ENCODE peak calls at places on chromosomes 7 and 10, in five cellular contexts. U is K562, D is HepG2, V is SK-N-SH, P is GM12878. J is an unnamed sample.

GRCh38 chr10:126373982-126374381 is 14.3 kb downstream of the ADAM12 start:
- DNase-seq in U (no peak), D (no peak), V (no peak), P (no peak), J (no peak)

GRCh38 chr7:130154131-130154500 is 51.1 kb downstream of the TMEM209 start:
- DNase-seq in U (no peak), D (no peak), V (no peak), P (no peak), J (no peak)

GRCh38 chr10:48234295-48234694 is 40.2 kb downstream of the FRMPD2 start:
- DNase-seq in U (no peak), D (no peak), V (no peak), P (no peak), J (no peak)

GRCh38 chr10:61992059-61992460 is 90.6 kb downstream of the ARID5B start:
- DNase-seq in U (no peak), D (no peak), V (no peak), P (no peak), J (no peak)

GRCh38 chr10:306654-307185 is 171.5 kb downstream of the ZMYND11 start:
- DNase-seq in U (no peak), D (peak; percentile 61), V (no peak), P (no peak), J (no peak)

GRCh38 chr7:149020483-149020882 is 7.8 kb downstream of the PDIA4 start:
- DNase-seq in U (no peak), D (no peak), V (no peak), P (no peak), J (no peak)

GRCh38 chr10:30581779-30582380 is 47.7 kb downstream of the LYZL2 start:
- DNase-seq in U (peak; percentile 72), D (peak; percentile 51), V (peak; percentile 68), P (no peak), J (peak; percentile 25)

GRCh38 chr7:41053830-41054229 is 649.1 kb downstream of the INHBA start:
- DNase-seq in U (no peak), D (no peak), V (no peak), P (no peak), J (no peak)

GRCh38 chr10:70337201-70337651 is 45.2 kb downstream of the LRRC20 start:
- DNase-seq in U (no peak), D (no peak), V (no peak), P (no peak), J (no peak)

GRCh38 chr7:124930655-124931597 is 1.3 kb upstream of the POT1 start:
- DNase-seq in U (peak; percentile 25), D (no peak), V (no peak), P (no peak), J (no peak)

GRCh38 chr7:156177396-156178055 is 365.3 kb upstream of the SHH start:
- DNase-seq in U (no peak), D (no peak), V (no peak), P (no peak), J (no peak)

GRCh38 chr10:89047397-89047796 is 56.8 kb downstream of the FAS start:
- DNase-seq in U (no peak), D (no peak), V (no peak), P (no peak), J (no peak)

GRCh38 chr10:16777473-16778370 is 39.5 kb downstream of the RSU1 start:
- DNase-seq in U (peak; percentile 70), D (peak; percentile 50), V (peak; percentile 65), P (no peak), J (peak; percentile 4)

GRCh38 chr7:50379082-50379481 is 71.1 kb downstream of the FIGNL1 start:
- DNase-seq in U (no peak), D (peak; percentile 1), V (no peak), P (no peak), J (no peak)

GRCh38 chr7:157436076-157436475 is 99.3 kb downstream of the DNAJB6 start:
- DNase-seq in U (no peak), D (no peak), V (no peak), P (no peak), J (no peak)

GRCh38 chr7:69516208-69516820 is 82.0 kb upstream of the AUTS2 start:
- DNase-seq in U (no peak), D (no peak), V (no peak), P (no peak), J (no peak)

GRCh38 chr10:28939352-28940157 is 262.2 kb downstream of the BAMBI start:
- DNase-seq in U (peak; percentile 82), D (peak; percentile 100), V (no peak), P (no peak), J (no peak)

GRCh38 chr10:24414597-24414996 is 205.7 kb downstream of the KIAA1217 start:
- DNase-seq in U (no peak), D (no peak), V (no peak), P (no peak), J (no peak)

GRCh38 chr10:87978166-87978565 is 114.7 kb downstream of the PTEN start:
- DNase-seq in U (no peak), D (no peak), V (no peak), P (no peak), J (no peak)

GRCh38 chr7:127437772-127438330 is 45.3 kb upstream of the ZNF800 start:
- DNase-seq in U (no peak), D (no peak), V (no peak), P (no peak), J (no peak)

GRCh38 chr10:63666836-63667383 is 145.7 kb downstream of the REEP3 start:
- DNase-seq in U (no peak), D (no peak), V (no peak), P (peak; percentile 15), J (no peak)

GRCh38 chr10:77629775-77630565 is 7.6 kb downstream of the KCNMA1 start:
- DNase-seq in U (no peak), D (no peak), V (no peak), P (no peak), J (no peak)

GRCh38 chr7:83415840-83416239 is 233.1 kb downstream of the SEMA3E start:
- DNase-seq in U (no peak), D (no peak), V (no peak), P (no peak), J (no peak)

GRCh38 chr10:124101351-124101750 is 8.0 kb upstream of the CHST15 start:
- DNase-seq in U (no peak), D (no peak), V (no peak), P (no peak), J (no peak)

GRCh38 chr10:129320340-129320739 is 146.7 kb upstream of the MGMT start:
- DNase-seq in U (no peak), D (no peak), V (no peak), P (no peak), J (no peak)

GRCh38 chr10:33139191-33139646 is 181.2 kb upstream of the ITGB1 start:
- DNase-seq in U (no peak), D (no peak), V (no peak), P (no peak), J (no peak)

GRCh38 chr10:52216852-52217251 is 97.2 kb upstream of the DKK1 start:
- DNase-seq in U (no peak), D (no peak), V (peak; percentile 8), P (peak; percentile 45), J (no peak)

GRCh38 chr10:131230641-131231322 is 80.7 kb downstream of the TCERG1L start:
- DNase-seq in U (no peak), D (no peak), V (no peak), P (no peak), J (no peak)

GRCh38 chr7:1970895-1971294 is 261.9 kb downstream of the MAD1L1 start:
- DNase-seq in U (no peak), D (no peak), V (no peak), P (no peak), J (no peak)

GRCh38 chr10:90701428-90701827 is 156.4 kb downstream of the HTR7 start:
- DNase-seq in U (no peak), D (no peak), V (no peak), P (no peak), J (no peak)

GRCh38 chr7:77353407-77353721 is 62.8 kb downstream of the GSAP start:
- DNase-seq in U (no peak), D (no peak), V (no peak), P (no peak), J (no peak)

GRCh38 chr7:77351539-77352004 is 64.6 kb downstream of the GSAP start:
- DNase-seq in U (no peak), D (no peak), V (no peak), P (peak; percentile 98), J (peak; percentile 93)

GRCh38 chr7:77354484-77354883 is 61.7 kb downstream of the GSAP start:
- DNase-seq in U (no peak), D (no peak), V (no peak), P (no peak), J (no peak)

GRCh38 chr7:77353911-77354310 is 62.2 kb downstream of the GSAP start:
- DNase-seq in U (no peak), D (no peak), V (no peak), P (no peak), J (no peak)

GRCh38 chr7:77352688-77353406 is 63.3 kb downstream of the GSAP start:
- DNase-seq in U (no peak), D (no peak), V (no peak), P (no peak), J (no peak)
- TF ChIP-seq REST in U (no peak), D (no peak), V (no peak), P (no peak), J (no peak)

GRCh38 chr7:115831371-115831770 is 199.2 kb downstream of the TFEC start:
- DNase-seq in U (no peak), D (no peak), V (no peak), P (no peak), J (peak; percentile 66)

GRCh38 chr7:115825736-115826135 is 204.8 kb downstream of the TFEC start:
- DNase-seq in U (no peak), D (no peak), V (no peak), P (no peak), J (no peak)

GRCh38 chr7:115822801-115823200 is 207.8 kb downstream of the TFEC start:
- DNase-seq in U (no peak), D (no peak), V (no peak), P (no peak), J (no peak)

GRCh38 chr7:115822380-115822779 is 208.2 kb downstream of the TFEC start:
- DNase-seq in U (no peak), D (no peak), V (no peak), P (no peak), J (no peak)

GRCh38 chr7:115827305-115828045 is 203.1 kb downstream of the TFEC start:
- DNase-seq in U (no peak), D (no peak), V (no peak), P (no peak), J (no peak)
- H3K4me3 ChIP-seq in U (no peak overlapping the region), D (no peak overlapping the region), V (no peak overlapping the region), P (no peak overlapping the region), J (no peak overlapping the region)

DNA sequence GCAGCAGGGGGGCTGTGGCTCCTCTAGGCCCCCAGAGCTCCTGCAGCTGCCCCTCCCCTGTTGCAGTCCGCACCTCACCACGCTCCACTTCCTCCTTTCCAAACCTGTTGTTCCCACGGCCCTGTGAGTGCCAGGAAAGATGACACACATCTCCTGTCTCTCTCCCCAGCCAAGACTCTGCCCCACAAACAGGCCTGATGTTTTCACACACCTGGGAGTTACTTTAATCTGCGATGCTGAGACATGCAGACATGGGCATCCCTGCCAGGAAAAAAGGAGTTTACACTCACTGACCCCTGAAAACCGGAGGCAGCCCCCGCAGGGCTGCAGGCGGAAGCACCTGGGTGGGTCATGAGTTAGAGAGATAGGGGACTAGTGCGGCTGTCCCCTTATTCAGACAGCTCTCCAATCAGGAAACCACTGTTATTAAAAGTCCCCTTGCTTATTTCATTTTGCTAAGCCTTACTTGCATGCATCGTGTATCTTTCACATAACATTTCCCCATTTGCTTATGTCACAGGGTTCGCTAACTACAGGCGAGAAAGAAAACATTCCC is 106.4 kb upstream of the CARD11 start:
- DNase-seq in U (no peak), D (no peak), V (no peak), P (no peak), J (no peak)
- TF ChIP-seq GABPA in U (no peak), D (no peak), V (no peak), P (no peak), J (no peak)

GRCh38 chr7:43954524-43955228 is 28.4 kb downstream of the UBE2D4 start:
- DNase-seq in U (peak; percentile 70), D (peak; percentile 61), V (peak; percentile 81), P (peak; percentile 7), J (peak; percentile 54)
- TF ChIP-seq REST in U (no peak), D (no peak), V (no peak), P (no peak), J (no peak)